ENCODE peak calls at places on chromosomes 3 and 15, in four cellular contexts. F is H1, E is K562, I is GM12878. V is an unnamed sample.

GRCh38 chr3:112017081-112017480 is 17.5 kb upstream of the TMPRSS7 start:
- DNase-seq in F (no peak), E (no peak), I (no peak), V (no peak)

GRCh38 chr3:18438586-18438985 is 13.4 kb upstream of the SATB1 start:
- DNase-seq in F (no peak), E (no peak), I (no peak), V (no peak)

GRCh38 chr15:43249236-43249635 is 17.5 kb downstream of the TGM5 start:
- DNase-seq in F (no peak), E (no peak), I (no peak), V (no peak)

GRCh38 chr15:31511707-31512310 is 185.2 kb downstream of the KLF13 start:
- DNase-seq in F (no peak), E (no peak), I (peak), V (no peak)

GRCh38 chr3:116815831-116816588 is 106.4 kb downstream of the TUSC7 start:
- DNase-seq in F (no peak), E (no peak), I (no peak), V (no peak)

GRCh38 chr3:22923686-22924085 is 279.4 kb upstream of the UBE2E2 start:
- DNase-seq in F (no peak), E (no peak), I (no peak), V (no peak)

GRCh38 chr3:198081421-198081844 is 121.4 kb downstream of the LMLN start:
- DNase-seq in F (no peak), E (no peak), I (no peak), V (no peak)

GRCh38 chr15:74406992-74407705 is 26.6 kb downstream of the SEMA7A start:
- DNase-seq in F (no peak), E (peak), I (no peak), V (peak)

GRCh38 chr3:95097493-95097892 is 1034.6 kb downstream of the NSUN3 start:
- DNase-seq in F (no peak), E (no peak), I (no peak), V (no peak)

GRCh38 chr15:101381671-101382212 is 86.7 kb upstream of the SNRPA1 start:
- DNase-seq in F (no peak), E (no peak), I (no peak), V (no peak)

GRCh38 chr15:101382544-101382943 is 87.5 kb upstream of the SNRPA1 start:
- DNase-seq in F (no peak), E (no peak), I (no peak), V (no peak)

GRCh38 chr15:101386006-101386405 is 91.0 kb upstream of the SNRPA1 start:
- DNase-seq in F (no peak), E (no peak), I (no peak), V (no peak)

GRCh38 chr15:101386967-101387366 is 91.9 kb upstream of the SNRPA1 start:
- DNase-seq in F (no peak), E (no peak), I (no peak), V (no peak)

GRCh38 chr15:101384276-101384675 is 89.2 kb upstream of the SNRPA1 start:
- DNase-seq in F (no peak), E (no peak), I (no peak), V (no peak)
- TF ChIP-seq BRCA1 in F (no peak), E (no peak), I (no peak), V (no peak)

GRCh38 chr3:31733234-31733667 is 200.5 kb downstream of the STT3B start:
- DNase-seq in F (no peak), E (no peak), I (no peak), V (no peak)
- TF ChIP-seq BRCA1 in F (no peak), E (no peak), I (no peak), V (no peak)

DNA sequence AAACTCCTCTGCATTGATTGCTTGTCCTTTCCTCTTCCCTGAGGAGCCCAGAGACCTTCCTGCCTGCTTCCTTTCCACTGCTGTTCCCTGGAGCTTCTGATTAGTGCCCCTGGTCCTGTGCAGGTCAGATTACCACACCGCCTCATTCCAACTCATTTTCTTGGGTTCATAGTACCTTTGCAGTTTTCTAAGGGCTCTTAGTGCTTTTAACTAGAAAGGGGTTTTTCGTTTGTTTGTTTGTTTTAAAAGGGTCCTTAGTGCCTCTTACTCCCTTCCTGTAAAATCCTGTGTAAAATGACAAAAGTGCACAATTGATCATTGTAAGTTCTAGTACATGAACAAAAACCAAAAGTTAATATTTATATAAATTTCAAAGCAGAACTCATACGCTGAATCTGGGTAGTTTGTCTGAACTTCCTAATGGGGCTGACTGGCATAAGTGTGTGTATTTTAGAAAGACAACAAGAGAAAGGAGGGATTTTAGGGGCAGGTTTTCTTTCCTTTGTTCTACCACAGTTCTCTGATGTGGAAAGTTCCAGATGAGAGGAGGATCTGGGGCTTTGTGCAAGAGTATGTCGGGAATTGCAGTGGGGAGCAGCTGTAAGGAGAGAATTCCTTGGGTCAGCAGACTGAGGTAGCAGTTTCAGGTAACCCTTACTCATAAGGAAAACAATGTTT is 30.6 kb downstream of the SNRK start:
- DNase-seq in F (peak), E (no peak), I (no peak), V (peak)
- TF ChIP-seq BRCA1 in F (no peak), E (no peak), I (no peak), V (no peak)

DNA sequence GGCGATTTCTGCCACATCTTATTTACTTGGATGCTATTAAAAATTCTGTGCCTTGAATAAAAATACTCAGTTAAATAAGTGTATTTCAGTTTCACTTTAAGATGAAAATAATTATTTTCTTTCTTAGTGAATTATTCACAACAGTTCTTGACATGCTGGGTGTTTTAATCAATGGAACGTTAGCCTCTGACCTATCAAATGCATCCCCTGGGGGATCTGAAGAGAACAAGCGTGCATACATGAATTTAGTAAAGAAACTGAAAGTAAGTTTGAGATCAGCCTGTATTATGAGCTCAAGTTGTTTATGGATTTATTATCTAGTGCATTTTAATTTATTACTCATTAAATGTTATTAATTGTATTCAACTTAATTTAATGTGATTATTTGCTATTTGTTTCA is 597 bp downstream of the P2RY12 start:
- DNase-seq in F (no peak), E (no peak), I (no peak), V (no peak)
- TF ChIP-seq BRCA1 in F (no peak), E (no peak), I (no peak), V (no peak)

V was measured in HepG2.